ENCODE peak calls at places on chromosomes 4 and X, in four cellular contexts. E is K562, N is H1, J is GM12878. Q is an unnamed sample.

GRCh38 chr4:176547005-176547404 is 227.2 kb downstream of the SPCS3 start:
- DNase-seq in E (no peak), N (no peak), J (no peak), Q (no peak)

GRCh38 chr4:25654971-25655963 is at the start of gene SLC34A2:
- DNase-seq in E (no peak), N (peak; percentile 84), J (no peak), Q (peak; percentile 7)

GRCh38 chr4:159434496-159435241 is 331.8 kb downstream of the RAPGEF2 start:
- DNase-seq in E (no peak), N (no peak), J (no peak), Q (no peak)

GRCh38 chr4:6761540-6762243 is 20.8 kb upstream of the KIAA0232 start:
- DNase-seq in E (no peak), N (no peak), J (no peak), Q (no peak)

GRCh38 chr4:53674891-53675290 is 83.6 kb upstream of the LNX1 start:
- DNase-seq in E (no peak), N (no peak), J (no peak), Q (no peak)

GRCh38 chrX:96713303-96713702 is 28.7 kb downstream of the DIAPH2 start:
- DNase-seq in E (no peak), N (no peak), J (no peak), Q (peak; percentile 81)

GRCh38 chr4:11138964-11139363 is 289.7 kb downstream of the HS3ST1 start:
- DNase-seq in E (no peak), N (no peak), J (peak; percentile 5), Q (no peak)

GRCh38 chr4:10117424-10118354 is 1.1 kb upstream of the WDR1 start:
- DNase-seq in E (no peak), N (peak; percentile 52), J (peak; percentile 20), Q (no peak)

GRCh38 chr4:7897811-7898210 is 41.9 kb downstream of the AFAP1 start:
- DNase-seq in E (no peak), N (peak; percentile 17), J (no peak), Q (no peak)

GRCh38 chr4:108889696-108890475 is 127.0 kb upstream of the ETNPPL start:
- DNase-seq in E (no peak), N (no peak), J (no peak), Q (no peak)

GRCh38 chr4:130511776-130512175 is 1415.8 kb downstream of the C4orf33 start:
- DNase-seq in E (no peak), N (no peak), J (no peak), Q (no peak)

GRCh38 chr4:145346081-145346480 is 135.6 kb upstream of the SMAD1 start:
- DNase-seq in E (no peak), N (no peak), J (no peak), Q (no peak)

GRCh38 chrX:123860983-123861382 is 1.1 kb downstream of the XIAP start:
- DNase-seq in E (no peak), N (no peak), J (no peak), Q (no peak)

DNA sequence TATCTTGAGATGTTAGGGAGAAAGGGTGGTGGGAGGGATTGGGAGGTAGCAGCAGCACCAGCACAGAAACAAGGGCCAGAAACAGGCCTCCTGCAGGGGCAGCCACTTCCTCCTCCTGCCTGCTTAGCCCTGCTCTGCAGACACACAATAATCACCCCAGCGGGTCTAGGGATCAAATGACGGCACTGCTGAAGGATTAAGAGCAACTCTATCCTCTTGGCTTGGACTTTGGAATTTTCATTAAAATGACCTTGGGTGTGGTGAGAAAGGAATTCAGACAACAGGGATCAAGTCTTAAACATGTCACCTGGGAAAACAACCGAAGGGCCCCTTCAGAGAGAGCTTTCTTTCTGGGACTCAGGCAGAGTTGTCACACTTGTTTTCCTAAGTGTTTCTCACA is 353.4 kb downstream of the SPRY1 start:
- DNase-seq in E (no peak), N (no peak), J (no peak), Q (peak; percentile 87)
- TF ChIP-seq KDM1A in E (no peak), N (no peak), J (no peak), Q (no peak)

GRCh38 chr4:76733380-76733779 is 164.6 kb downstream of the SOWAHB start:
- DNase-seq in E (no peak), N (peak; percentile 64), J (no peak), Q (no peak)

GRCh38 chr4:76729460-76729859 is 168.5 kb downstream of the SOWAHB start:
- DNase-seq in E (no peak), N (no peak), J (no peak), Q (no peak)

GRCh38 chr4:76726631-76727030 is 171.3 kb downstream of the SOWAHB start:
- DNase-seq in E (no peak), N (no peak), J (no peak), Q (no peak)

GRCh38 chr4:76732246-76732645 is 165.7 kb downstream of the SOWAHB start:
- DNase-seq in E (no peak), N (no peak), J (no peak), Q (no peak)

GRCh38 chr4:76729991-76730390 is 168.0 kb downstream of the SOWAHB start:
- DNase-seq in E (no peak), N (no peak), J (no peak), Q (no peak)
- TF ChIP-seq ATF3 in E (no peak), N (no peak), J (no peak), Q (no peak)

DNA sequence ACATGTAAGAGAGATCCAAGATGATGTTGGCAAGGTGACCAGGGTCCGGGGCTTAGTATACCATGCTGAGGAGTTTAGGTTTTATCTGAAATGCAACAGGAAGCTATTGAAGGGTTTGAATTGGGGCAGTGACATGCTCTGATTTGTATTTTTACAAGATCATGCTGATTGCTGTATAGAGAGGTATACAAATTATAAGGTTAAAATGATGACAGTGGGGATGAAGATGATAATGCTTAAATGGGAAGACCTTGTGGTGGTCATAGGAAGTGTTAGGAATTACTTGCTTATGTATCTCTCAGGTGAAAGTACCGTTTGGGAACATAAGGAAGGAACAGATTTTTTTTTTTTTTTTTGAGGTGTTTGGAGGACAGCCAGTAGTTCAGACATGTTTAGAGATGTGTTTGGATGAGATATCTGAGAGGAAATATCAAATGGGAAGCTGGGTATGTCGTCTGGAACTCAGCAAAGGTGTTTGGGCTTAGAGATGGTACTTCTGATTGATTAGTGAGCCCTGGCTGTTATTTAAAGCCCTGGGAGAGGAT is 5.0 kb downstream of the BMP2K start:
- DNase-seq in E (no peak), N (no peak), J (no peak), Q (no peak)
- H3K4me2 ChIP-seq in E (peak overlapping the region; percentile 70), N (no peak overlapping the region), J (peak overlapping the region; percentile 79), Q (no peak overlapping the region)

DNA sequence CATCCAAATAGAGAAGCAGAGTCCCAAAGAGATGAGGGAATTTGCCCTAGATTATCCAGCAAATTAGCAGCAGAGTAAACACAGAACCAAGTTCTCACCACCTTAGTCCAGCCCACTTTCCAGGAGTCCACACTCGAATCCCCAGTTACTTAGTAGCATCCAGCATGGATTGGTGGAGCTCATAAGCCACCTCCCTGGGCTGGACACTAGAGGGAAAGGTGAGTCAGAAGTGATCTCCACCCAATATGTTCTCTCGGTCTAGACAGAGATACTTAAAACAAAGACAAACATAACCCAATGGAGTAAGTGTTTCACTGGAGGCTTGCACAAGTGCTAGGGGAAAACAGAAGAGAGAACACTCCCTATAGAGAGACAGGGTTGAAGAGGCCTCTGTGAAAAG is 105.1 kb upstream of the CPEB2 start:
- DNase-seq in E (no peak), N (no peak), J (no peak), Q (no peak)
- TF ChIP-seq KDM1A in E (no peak), N (no peak), J (no peak), Q (no peak)

Q was measured in HepG2.